ENCODE peak calls at places on chromosomes 2 and 18, in five cellular contexts. R is esophagus squamous epithelium, X is endodermal cell, B is NT2/D1, U is PC-9. O is an unnamed sample. For H3K9me3, the result is how much of the 10 kb centered on the place peaks cover.

GRCh38 chr2:10977003-10977402 is 65.3 kb downstream of the KCNF1 start:
- DNase-seq in R (no peak), X (no peak), B (no peak), U (no peak), O (no peak)

GRCh38 chr2:1402064-1402463 is 11.2 kb upstream of the TPO start:
- DNase-seq in R (no peak), X (no peak), B (no peak), U (no peak), O (no peak)

GRCh38 chr2:165162466-165162865 is 41.4 kb downstream of the SCN3A start:
- DNase-seq in R (no peak), X (no peak), B (no peak), U (no peak), O (no peak)

GRCh38 chr2:54000524-54000923 is 29.7 kb upstream of the PSME4 start:
- DNase-seq in R (no peak), X (no peak), B (no peak), U (no peak), O (no peak)

GRCh38 chr2:58812766-58813344 is 571.7 kb upstream of the FANCL start:
- DNase-seq in R (no peak), X (no peak), B (no peak), U (no peak), O (no peak)

GRCh38 chr2:222296911-222297599 is 1.7 kb downstream of the PAX3 start:
- DNase-seq in R (no peak), X (peak), B (no peak), U (no peak), O (no peak)

GRCh38 chr2:218033590-218034496 is 31.0 kb upstream of the TNS1 start:
- DNase-seq in R (no peak), X (peak), B (no peak), U (no peak), O (no peak)

GRCh38 chr2:215920244-215921100 is 92.9 kb downstream of the MREG start:
- DNase-seq in R (no peak), X (peak), B (peak), U (peak), O (peak)

GRCh38 chr2:127259355-127259754 is 34.6 kb downstream of the ERCC3 start:
- DNase-seq in R (no peak), X (peak), B (no peak), U (no peak), O (no peak)

GRCh38 chr2:200905618-200906296 is 16.6 kb downstream of the NIF3L1 start:
- DNase-seq in R (no peak), X (peak), B (peak), U (peak), O (no peak)

GRCh38 chr2:47541848-47542450 is 139.0 kb downstream of the MSH2 start:
- DNase-seq in R (no peak), X (no peak), B (no peak), U (no peak), O (no peak)

GRCh38 chr2:220293966-220294365 is 666.5 kb downstream of the SLC4A3 start:
- DNase-seq in R (no peak), X (no peak), B (no peak), U (no peak), O (no peak)

GRCh38 chr18:61435064-61435652 is 101.9 kb downstream of the CDH20 start:
- DNase-seq in R (no peak), X (peak), B (peak), U (no peak), O (no peak)

GRCh38 chr2:33681333-33681732 is 82.2 kb upstream of the FAM98A start:
- DNase-seq in R (no peak), X (no peak), B (no peak), U (no peak), O (no peak)

GRCh38 chr2:84792856-84793522 is 87.9 kb downstream of the TRABD2A start:
- DNase-seq in R (no peak), X (no peak), B (no peak), U (no peak), O (no peak)

GRCh38 chr2:160309585-160309984 is 109.5 kb upstream of the ITGB6 start:
- DNase-seq in R (no peak), X (no peak), B (peak), U (no peak), O (no peak)

GRCh38 chr2:177187631-177188312 is 24.8 kb upstream of the HNRNPA3 start:
- DNase-seq in R (no peak), X (no peak), B (no peak), U (peak), O (no peak)

GRCh38 chr2:69177063-69177771 is 164.2 kb downstream of the ANTXR1 start:
- DNase-seq in R (no peak), X (peak), B (peak), U (peak), O (no peak)

GRCh38 chr2:10136187-10136934 is 13.8 kb downstream of the RRM2 start:
- DNase-seq in R (no peak), X (no peak), B (no peak), U (no peak), O (no peak)

GRCh38 chr2:96556441-96557330 is 20.1 kb downstream of the ARID5A start:
- DNase-seq in R (no peak), X (no peak), B (no peak), U (peak), O (no peak)

GRCh38 chr2:60351802-60352201 is 201.7 kb downstream of the BCL11A start:
- DNase-seq in R (no peak), X (peak), B (no peak), U (no peak), O (no peak)

GRCh38 chr2:173001664-173002604 is 73.7 kb upstream of the MAP3K20 start:
- DNase-seq in R (no peak), X (no peak), B (no peak), U (no peak), O (no peak)

GRCh38 chr2:55051026-55051866 is 995 bp upstream of the RTN4 start:
- DNase-seq in R (no peak), X (peak), B (peak), U (peak), O (no peak)

GRCh38 chr2:86331391-86331790 is 6.0 kb downstream of the REEP1 start:
- DNase-seq in R (no peak), X (no peak), B (no peak), U (no peak), O (no peak)

GRCh38 chr2:54103454-54104314 is 11.7 kb upstream of the ACYP2 start:
- DNase-seq in R (peak), X (peak), B (peak), U (peak), O (no peak)

GRCh38 chr18:48675912-48676311 is 137.1 kb downstream of the CTIF start:
- DNase-seq in R (no peak), X (no peak), B (no peak), U (no peak), O (no peak)

GRCh38 chr18:48749768-48750167 is 201.0 kb downstream of the SMAD7 start:
- DNase-seq in R (no peak), X (no peak), B (no peak), U (no peak), O (no peak)

GRCh38 chr2:167825664-167826063 is 421.7 kb downstream of the STK39 start:
- DNase-seq in R (no peak), X (no peak), B (no peak), U (no peak), O (no peak)

GRCh38 chr2:37570773-37571570 is 100.5 kb downstream of the CDC42EP3 start:
- DNase-seq in R (no peak), X (no peak), B (no peak), U (no peak), O (no peak)

GRCh38 chr2:15331787-15332186 is 229.3 kb downstream of the NBAS start:
- DNase-seq in R (no peak), X (no peak), B (no peak), U (no peak), O (no peak)

GRCh38 chr18:55300469-55301195 is 287.4 kb downstream of the TCF4 start:
- DNase-seq in R (no peak), X (no peak), B (no peak), U (no peak), O (no peak)

GRCh38 chr18:34600118-34600517 is 110.0 kb upstream of the DTNA start:
- DNase-seq in R (no peak), X (no peak), B (no peak), U (no peak), O (no peak)

GRCh38 chr2:15973446-15974202 is 33.3 kb downstream of the MYCN start:
- DNase-seq in R (no peak), X (peak), B (no peak), U (no peak), O (no peak)

GRCh38 chr2:207231962-207232361 is 66.2 kb upstream of the KLF7 start:
- DNase-seq in R (no peak), X (no peak), B (no peak), U (no peak), O (no peak)
- H3K9me3 ChIP-seq in R (under half), X (under half), B (under half), U (under half), O (under half)

DNA sequence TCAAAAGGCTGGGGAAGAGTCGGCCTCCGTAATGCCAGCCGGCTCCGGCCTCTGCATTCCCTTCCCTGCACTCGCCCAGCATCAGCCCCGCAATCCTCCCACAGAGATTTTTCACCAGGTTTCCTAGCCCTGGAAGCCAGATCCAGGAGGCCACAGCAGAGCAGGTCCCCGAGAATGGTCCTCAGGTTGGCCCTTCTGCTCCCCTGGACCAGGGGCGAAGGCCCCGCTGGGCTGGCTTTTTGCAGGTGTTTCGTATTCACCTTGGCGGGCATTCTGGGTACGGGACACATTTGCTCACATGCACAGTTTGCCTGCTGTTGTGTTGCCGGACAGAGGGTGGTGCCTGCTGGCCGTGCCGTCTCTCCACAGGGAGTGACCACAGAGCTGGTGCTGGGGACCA is 309.5 kb downstream of the NDUFA10 start:
- DNase-seq in R (no peak), X (peak), B (no peak), U (no peak), O (no peak)
- H3K9me3 ChIP-seq in R (under half), X (under half), B (under half), U (under half), O (under half)

GRCh38 chr2:230990899-230991150 is 5.1 kb upstream of the SPATA3 start:
- DNase-seq in R (no peak), X (no peak), B (no peak), U (no peak), O (no peak)
- H3K9me3 ChIP-seq in R (under half), X (under half), B (under half), U (under half), O (under half)

GRCh38 chr2:135076556-135076955 is 24.5 kb downstream of the RAB3GAP1 start:
- DNase-seq in R (no peak), X (no peak), B (no peak), U (no peak), O (no peak)
- H3K9me3 ChIP-seq in R (under half), X (half or more), B (under half), U (under half), O (under half)

GRCh38 chr2:196131384-196131861 is 40.0 kb downstream of the STK17B start:
- DNase-seq in R (no peak), X (peak), B (no peak), U (peak), O (peak)
- H3K9me3 ChIP-seq in R (under half), X (half or more), B (half or more), U (under half), O (under half)

GRCh38 chr2:190535586-190535985 is 1.1 kb upstream of the NEMP2 start:
- DNase-seq in R (no peak), X (no peak), B (no peak), U (no peak), O (no peak)

GRCh38 chr2:190535119-190535439 is 557 bp upstream of the NEMP2 start:
- DNase-seq in R (no peak), X (no peak), B (no peak), U (no peak), O (no peak)

GRCh38 chr2:190538201-190538600 is 3.7 kb upstream of the NEMP2 start:
- DNase-seq in R (no peak), X (no peak), B (no peak), U (no peak), O (no peak)

GRCh38 chr2:190540048-190540447 is 5.5 kb upstream of the NEMP2 start:
- DNase-seq in R (no peak), X (no peak), B (no peak), U (no peak), O (no peak)

DNA sequence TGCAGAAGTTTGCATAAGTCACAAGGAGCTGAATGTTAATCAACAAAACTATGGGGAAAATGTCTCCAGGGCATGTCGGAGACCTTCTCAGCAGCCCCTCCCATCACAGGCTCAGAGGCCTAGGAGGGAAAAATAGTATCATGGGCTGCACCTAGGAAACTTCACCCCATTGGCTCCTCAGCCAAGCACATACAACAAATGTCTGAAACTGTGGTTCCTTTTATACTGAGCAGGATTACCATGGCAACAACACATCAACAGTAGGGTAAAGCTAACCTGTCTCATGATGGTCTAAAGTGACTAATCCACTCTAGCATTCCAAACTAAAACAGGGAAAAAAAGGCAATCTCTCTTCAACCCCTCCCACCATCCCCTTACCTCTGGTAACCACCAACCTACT is 3.2 kb upstream of the NEMP2 start:
- DNase-seq in R (no peak), X (no peak), B (no peak), U (no peak), O (no peak)
- H3K9me3 ChIP-seq in R (under half), X (half or more), B (half or more), U (under half), O (under half)

DNA sequence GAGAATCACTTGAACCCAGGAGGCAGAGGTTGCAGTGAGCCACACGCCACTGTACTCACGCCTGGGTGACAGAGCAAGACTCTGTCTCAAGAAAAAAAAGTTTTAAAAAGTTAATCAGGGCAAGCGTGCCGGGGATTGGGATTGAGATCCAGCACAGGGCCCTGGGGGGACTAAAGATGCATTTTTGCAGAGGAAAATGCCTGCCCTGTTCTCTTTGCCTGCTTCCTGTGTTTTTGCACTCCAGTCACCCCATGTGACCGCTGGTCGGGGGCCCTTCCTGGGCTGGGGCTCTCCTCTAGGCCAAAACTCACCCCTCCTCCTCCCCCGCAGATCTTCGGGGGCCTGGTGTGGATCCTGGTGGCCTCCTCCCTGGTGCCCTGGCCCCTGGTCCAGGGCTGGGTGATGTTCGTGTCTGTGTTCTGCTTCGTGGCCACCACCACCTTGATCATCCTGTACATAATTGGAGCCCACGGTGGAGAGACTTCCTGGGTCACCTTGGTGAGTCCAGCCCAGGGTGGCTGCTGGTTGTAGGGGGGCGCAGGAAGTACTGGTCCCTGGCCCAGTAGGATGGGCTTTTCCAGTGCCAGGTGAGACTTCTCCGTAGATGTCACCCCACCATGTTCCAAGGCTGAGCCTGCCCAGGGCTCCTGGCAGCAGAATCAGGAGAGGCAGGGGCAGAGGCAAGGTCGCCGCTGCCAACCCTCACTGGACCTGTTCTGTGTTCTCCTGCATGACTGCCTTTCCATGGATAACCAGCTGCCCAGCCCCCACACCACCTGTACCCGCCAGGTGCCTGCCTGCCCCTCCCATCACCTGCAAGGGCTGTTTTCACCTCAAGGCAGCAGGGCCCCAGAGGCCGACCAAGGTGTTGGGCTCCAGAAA is 22.4 kb downstream of the MAL start:
- DNase-seq in R (no peak), X (no peak), B (no peak), U (peak), O (no peak)
- H3K9me3 ChIP-seq in R (under half), X (under half), B (under half), U (under half), O (under half)

GRCh38 chr2:169661263-169661662 is 32.9 kb downstream of the CFAP210 start:
- DNase-seq in R (no peak), X (no peak), B (no peak), U (no peak), O (no peak)

GRCh38 chr2:169659314-169659713 is 34.9 kb downstream of the CFAP210 start:
- DNase-seq in R (no peak), X (no peak), B (no peak), U (no peak), O (no peak)

GRCh38 chr2:169653636-169654035 is 40.6 kb downstream of the CFAP210 start:
- DNase-seq in R (no peak), X (no peak), B (no peak), U (no peak), O (no peak)

GRCh38 chr2:169658877-169659276 is 35.3 kb downstream of the CFAP210 start:
- DNase-seq in R (no peak), X (no peak), B (no peak), U (no peak), O (no peak)

DNA sequence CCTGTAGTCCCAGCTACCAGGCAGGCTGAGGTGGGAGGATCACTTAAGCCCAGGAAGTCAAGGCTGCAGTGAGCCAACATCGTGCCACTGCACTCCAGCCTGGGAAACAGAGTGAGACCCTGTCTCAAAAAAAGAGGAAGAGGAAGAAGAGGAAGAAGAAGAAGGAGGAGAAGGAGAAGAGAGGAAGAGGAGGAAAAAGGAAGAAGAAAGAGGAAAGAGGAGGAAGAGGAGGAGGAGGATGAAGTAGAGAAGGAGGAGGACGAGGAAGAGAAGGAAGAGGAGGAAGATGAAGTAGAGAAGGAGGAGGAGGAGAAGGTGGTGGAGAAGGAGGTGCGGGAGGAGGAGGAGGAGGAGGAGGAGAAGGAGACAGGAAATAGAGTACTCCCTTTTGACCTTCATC is 38.0 kb downstream of the CFAP210 start:
- DNase-seq in R (no peak), X (no peak), B (no peak), U (no peak), O (no peak)
- H3K9me3 ChIP-seq in R (under half), X (under half), B (under half), U (under half), O (under half)

O was measured in T-helper 17 cell.